ENCODE peak calls at places on chromosomes 5 and 9, in eight cellular contexts. Y, M, P, I, D, K, S and F are unnamed samples.

GRCh38 chr9:77647659-77648457 is at the start of gene GNA14:
- DNase-seq in Y (no peak), S (peak), M (no peak), P (peak), K (peak), D (peak), I (peak), F (no peak)

GRCh38 chr9:77748214-77748772 is 100.2 kb upstream of the GNA14 start:
- DNase-seq in K (no peak), D (no peak), S (no peak), I (no peak), M (no peak), P (no peak), Y (no peak), F (no peak)

GRCh38 chr5:65577141-65577540 is 14.0 kb downstream of the PPWD1 start:
- DNase-seq in I (no peak), M (no peak), D (peak), Y (no peak), P (no peak), K (no peak), S (no peak), F (peak)

GRCh38 chr5:135535820-135536801 is at the start of gene NEUROG1:
- DNase-seq in S (no peak), M (no peak), Y (no peak), K (no peak), P (no peak), I (peak), D (no peak), F (no peak)

GRCh38 chr5:102796014-102796413 is 40.9 kb downstream of the PAM start:
- DNase-seq in P (no peak), M (peak), S (no peak), K (no peak), D (peak), Y (no peak), I (no peak), F (no peak)

GRCh38 chr5:73419414-73420390 is 28.9 kb downstream of the FOXD1 start:
- DNase-seq in M (peak), P (peak), D (peak), I (peak), Y (no peak), K (no peak), S (peak), F (peak)

GRCh38 chr5:83556190-83556589 is 84.6 kb downstream of the VCAN start:
- DNase-seq in S (no peak), D (no peak), K (no peak), M (no peak), I (no peak), P (no peak), Y (no peak), F (no peak)

GRCh38 chr5:174251305-174251704 is 205.8 kb downstream of the NSG2 start:
- DNase-seq in P (no peak), Y (no peak), K (no peak), S (no peak), D (no peak), I (no peak), M (no peak), F (no peak)

GRCh38 chr5:156534086-156534485 is 207.1 kb downstream of the SGCD start:
- DNase-seq in Y (no peak), D (no peak), P (peak), S (no peak), M (no peak), I (no peak), K (no peak), F (no peak)

GRCh38 chr5:179870952-179871351 is 12.3 kb upstream of the MRNIP start:
- DNase-seq in K (no peak), P (no peak), S (no peak), Y (no peak), D (no peak), M (no peak), I (no peak), F (no peak)

GRCh38 chr5:149256451-149256850 is 15.2 kb upstream of the AFAP1L1 start:
- DNase-seq in K (no peak), D (no peak), Y (no peak), I (no peak), P (no peak), S (no peak), M (no peak), F (no peak)

GRCh38 chr5:107330903-107331302 is 339.8 kb downstream of the EFNA5 start:
- DNase-seq in M (no peak), D (no peak), I (no peak), S (no peak), P (no peak), Y (no peak), K (no peak), F (no peak)

GRCh38 chr9:111857555-111858211 is 38.9 kb upstream of the UGCG start:
- DNase-seq in Y (no peak), K (no peak), M (no peak), D (no peak), I (no peak), S (no peak), P (peak), F (no peak)

GRCh38 chr9:98087420-98088354 is 31.2 kb downstream of the NANS start:
- DNase-seq in I (peak), S (peak), M (no peak), Y (no peak), P (peak), K (peak), D (peak), F (no peak)

GRCh38 chr5:176365663-176366574 is 632 bp downstream of the ARL10 start:
- DNase-seq in Y (no peak), S (peak), P (peak), K (peak), D (peak), I (peak), M (no peak), F (no peak)

GRCh38 chr5:81213070-81213469 is 20.1 kb upstream of the CKMT2 start:
- DNase-seq in P (no peak), K (no peak), M (no peak), Y (no peak), S (no peak), I (peak), D (no peak), F (no peak)

GRCh38 chr5:1062761-1063568 is 48.9 kb downstream of the SLC12A7 start:
- DNase-seq in S (peak), Y (no peak), M (no peak), I (no peak), K (no peak), P (no peak), D (no peak), F (no peak)

GRCh38 chr5:35778259-35778769 is 78.4 kb upstream of the IL7R start:
- DNase-seq in D (no peak), M (no peak), I (no peak), P (no peak), K (no peak), S (no peak), Y (no peak), F (no peak)

GRCh38 chr5:112929336-112930081 is 7.5 kb upstream of the REEP5 start:
- DNase-seq in K (no peak), M (no peak), P (no peak), D (no peak), Y (no peak), S (no peak), I (no peak), F (no peak)

GRCh38 chr5:120765189-120765588 is 301.1 kb downstream of the PRR16 start:
- DNase-seq in I (no peak), P (peak), M (no peak), Y (no peak), D (peak), S (no peak), K (no peak), F (no peak)

GRCh38 chr5:124650960-124651662 is 95.3 kb downstream of the ZNF608 start:
- DNase-seq in M (no peak), Y (no peak), K (no peak), S (no peak), I (no peak), P (no peak), D (peak), F (peak)

GRCh38 chr5:1937590-1937989 is 54.9 kb upstream of the IRX4 start:
- DNase-seq in P (no peak), S (peak), K (no peak), D (no peak), Y (no peak), I (no peak), M (no peak), F (no peak)

GRCh38 chr5:122942164-122942914 is 94.2 kb downstream of the PPIC start:
- DNase-seq in D (peak), S (no peak), K (no peak), Y (no peak), M (no peak), P (peak), I (no peak), F (no peak)

GRCh38 chr9:4739587-4740372 is 1.2 kb downstream of the AK3 start:
- DNase-seq in I (peak), P (peak), K (peak), D (peak), M (peak), S (no peak), Y (no peak), F (no peak)

GRCh38 chr9:129938291-129938979 is 103.2 kb downstream of the USP20 start:
- DNase-seq in I (no peak), S (no peak), P (peak), D (peak), K (no peak), Y (no peak), M (no peak), F (peak)

GRCh38 chr9:135468866-135469521 is 10.6 kb upstream of the PPP1R26 start:
- DNase-seq in M (no peak), D (peak), S (no peak), P (peak), Y (no peak), K (no peak), I (no peak), F (no peak)

GRCh38 chr5:149404746-149405549 is 25.9 kb upstream of the IL17B start:
- DNase-seq in K (no peak), P (peak), D (peak), Y (peak), M (no peak), S (no peak), I (peak), F (no peak)

GRCh38 chr5:149447373-149448367 is 68.6 kb upstream of the IL17B start:
- DNase-seq in I (peak), Y (no peak), K (no peak), M (no peak), D (no peak), P (no peak), S (no peak), F (no peak)

GRCh38 chr5:10452768-10453331 is 11.2 kb downstream of the ROPN1L start:
- DNase-seq in K (no peak), S (no peak), M (no peak), I (peak), D (peak), P (peak), Y (peak), F (peak)

DNA sequence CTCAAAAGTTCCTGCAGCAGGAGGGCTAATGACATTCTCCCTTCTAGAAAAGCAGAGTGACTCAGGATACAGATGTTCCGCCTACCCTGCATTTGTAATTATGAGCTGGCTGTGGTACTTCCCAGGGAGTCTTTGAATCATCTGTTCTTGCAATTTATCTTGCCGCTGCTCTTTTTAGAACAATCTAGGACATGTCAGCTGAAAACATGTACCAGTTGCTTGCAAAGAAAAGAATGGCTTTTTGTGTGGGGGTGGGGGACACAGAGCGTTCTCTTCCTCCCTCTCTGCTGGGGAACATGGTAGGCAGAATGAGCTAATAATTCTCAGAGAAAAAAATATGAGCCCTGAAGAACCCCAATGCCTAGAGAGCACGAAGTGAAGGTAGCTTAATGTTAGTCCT is 51.7 kb upstream of the TUT7 start:
- DNase-seq in P (peak), D (peak), I (peak), M (no peak), Y (peak), S (no peak), K (no peak), F (peak)
- H3K4me3 ChIP-seq in P (peak), D (peak), I (no peak), M (no peak), Y (peak), S (peak), K (no peak), F (no peak)

DNA sequence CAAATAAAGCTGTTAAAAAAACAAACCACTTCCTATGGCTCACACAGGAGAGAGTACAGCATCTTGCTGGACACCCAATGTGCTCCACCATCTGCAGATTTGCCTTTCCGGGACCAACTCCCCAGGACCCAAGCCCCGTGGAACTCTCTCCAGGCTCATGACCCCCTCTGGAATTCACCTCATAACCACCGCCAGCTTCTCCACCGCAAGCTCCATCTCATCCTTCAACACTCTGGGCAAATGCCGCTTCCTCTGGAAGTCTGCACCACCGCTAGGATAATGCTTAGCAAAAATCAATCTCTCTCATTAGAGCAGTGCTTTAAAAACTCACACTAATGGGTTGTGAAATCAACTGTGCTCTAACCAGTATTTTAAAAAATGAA is 150.0 kb downstream of the COL23A1 start:
- DNase-seq in Y (no peak), I (peak), D (no peak), K (no peak), P (no peak), M (no peak), S (no peak), F (no peak)
- H3K4me3 ChIP-seq in Y (no peak), I (no peak), D (no peak), K (no peak), P (no peak), M (no peak), S (no peak), F (no peak)

GRCh38 chr5:24643255-24643654 is 1.5 kb downstream of the CDH10 start:
- DNase-seq in S (no peak), P (no peak), K (no peak), M (no peak), I (no peak), Y (no peak), D (no peak), F (no peak)
- H3K4me3 ChIP-seq in S (no peak), P (no peak), K (no peak), M (no peak), I (no peak), Y (no peak), D (no peak), F (no peak)

GRCh38 chr5:164351245-164351834 is 845.9 kb downstream of the MAT2B start:
- DNase-seq in M (no peak), S (no peak), Y (no peak), D (no peak), P (no peak), K (no peak), I (no peak), F (no peak)
- H3K4me3 ChIP-seq in M (no peak), S (no peak), Y (no peak), D (no peak), P (no peak), K (no peak), I (no peak), F (no peak)

DNA sequence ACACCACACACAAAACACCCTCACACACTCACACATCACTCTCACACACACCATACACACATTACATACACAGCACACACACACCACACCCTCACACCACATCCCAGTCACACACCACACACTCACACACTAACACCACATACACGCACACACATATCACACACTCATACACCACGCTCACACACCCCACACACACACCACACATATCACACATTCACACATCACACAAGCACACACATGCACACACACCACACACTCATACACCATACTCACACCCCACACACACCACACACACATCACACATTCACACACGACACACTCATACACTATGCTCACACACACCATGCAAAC is 543 bp upstream of the UBE2QL1 start:
- DNase-seq in I (no peak), K (no peak), M (no peak), P (no peak), S (no peak), Y (no peak), D (no peak), F (no peak)
- H3K4me3 ChIP-seq in I (no peak), K (no peak), M (no peak), P (no peak), S (no peak), Y (peak), D (no peak), F (no peak)

DNA sequence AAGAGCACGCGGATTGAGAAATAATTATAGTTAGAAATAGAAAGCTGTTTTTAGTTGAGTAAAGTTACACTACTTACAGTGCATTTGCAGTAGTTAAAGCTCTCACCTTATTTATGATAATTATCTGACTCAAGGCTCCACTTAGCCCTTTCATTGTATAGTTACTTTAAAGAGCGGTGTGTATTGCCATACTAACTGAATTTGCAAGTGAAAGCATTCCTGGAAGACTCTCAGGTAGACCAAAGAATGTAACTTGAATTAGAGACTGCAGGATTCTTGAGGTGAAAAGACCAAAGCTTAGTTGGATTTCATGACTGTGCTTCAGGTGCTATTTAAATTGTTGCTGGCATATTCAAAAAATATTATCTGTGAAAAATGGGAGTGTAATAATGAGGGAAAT is 4.2 kb upstream of the RASA1 start:
- DNase-seq in D (no peak), S (no peak), Y (no peak), K (no peak), P (no peak), I (no peak), M (no peak), F (no peak)
- H3K4me3 ChIP-seq in D (no peak), S (no peak), Y (no peak), K (no peak), P (no peak), I (no peak), M (no peak), F (no peak)

DNA sequence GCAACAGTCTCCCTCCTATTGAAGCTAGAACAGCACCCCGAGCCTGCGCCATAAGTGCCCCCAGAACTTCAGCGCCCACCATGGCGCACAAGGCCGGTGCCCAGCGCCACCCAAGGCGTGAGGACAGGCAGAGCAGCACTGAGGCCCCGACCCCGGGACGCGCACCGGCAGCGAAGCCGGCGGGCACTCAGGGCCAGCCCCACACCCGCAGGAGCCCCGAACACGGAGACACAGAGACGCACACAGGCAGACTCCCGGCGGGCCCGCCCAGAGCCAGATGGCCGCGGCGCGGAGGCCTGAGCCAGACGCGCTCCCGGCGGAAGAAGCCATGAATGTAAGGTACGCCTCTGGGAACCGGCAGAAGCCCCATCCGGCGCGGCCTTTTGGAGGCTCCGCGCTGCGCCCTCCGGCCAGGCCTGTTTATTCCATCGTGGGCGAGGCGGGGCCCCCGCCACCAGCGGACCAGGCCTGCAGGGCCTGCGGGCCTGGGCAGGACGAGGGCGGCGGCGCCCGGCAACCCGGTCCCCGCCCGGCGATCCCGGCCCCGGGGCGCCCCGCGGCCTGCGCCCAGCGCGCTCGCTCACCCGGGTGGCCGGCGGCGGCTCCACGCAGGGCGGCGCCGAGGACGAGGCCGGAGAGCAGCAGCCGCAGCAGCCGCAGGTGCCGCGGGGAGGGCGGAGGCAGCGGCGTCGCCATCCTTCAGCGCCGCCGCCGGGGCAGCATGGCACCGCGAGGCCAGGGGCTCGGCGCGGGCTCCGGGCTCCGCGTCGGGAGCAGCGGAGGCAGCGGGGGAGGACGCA is 483 bp downstream of the NPDC1 start:
- DNase-seq in M (no peak), S (no peak), K (no peak), P (peak), Y (no peak), I (peak), D (peak), F (no peak)
- H3K4me3 ChIP-seq in M (peak), S (peak), K (peak), P (peak), Y (peak), I (peak), D (peak), F (peak)

DNA sequence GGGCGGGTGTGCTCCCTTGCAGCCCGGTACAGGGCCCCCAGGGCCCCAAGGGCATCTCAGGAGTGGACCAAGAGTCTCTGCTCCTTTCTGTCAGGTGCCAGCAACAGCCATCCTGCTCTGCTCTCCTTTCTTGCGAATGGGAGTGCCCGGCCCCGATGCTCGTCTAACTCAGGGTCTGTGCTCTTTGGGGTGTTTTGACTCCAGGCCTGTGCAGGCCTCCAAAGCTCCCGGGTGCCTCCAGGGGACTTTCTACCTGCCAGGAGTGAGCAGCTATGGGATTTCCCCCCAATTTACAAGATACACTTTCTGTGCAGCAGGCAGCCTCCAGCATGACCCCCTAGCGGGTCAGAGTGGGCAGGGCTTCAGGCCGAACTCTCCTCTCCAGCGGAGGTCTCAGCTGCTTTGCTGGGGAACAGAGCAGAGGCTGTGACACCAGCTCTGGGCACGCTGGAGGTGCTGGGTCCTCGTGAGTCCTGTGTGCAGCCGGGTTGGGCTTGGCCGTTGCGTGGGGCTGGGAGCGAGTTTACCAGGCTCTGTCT is 3.0 kb downstream of the NRARP start:
- DNase-seq in I (peak), S (no peak), K (peak), D (no peak), M (no peak), P (no peak), Y (no peak), F (no peak)
- H3K4me3 ChIP-seq in I (no peak), S (peak), K (no peak), D (no peak), M (peak), P (no peak), Y (no peak), F (no peak)

GRCh38 chr9:126665696-126666035 is 51.9 kb downstream of the LMX1B start:
- DNase-seq in D (no peak), I (peak), M (no peak), Y (no peak), K (no peak), S (no peak), P (no peak), F (no peak)
- H3K4me3 ChIP-seq in D (no peak), I (no peak), M (no peak), Y (no peak), K (no peak), S (no peak), P (no peak), F (no peak)